ENCODE peak calls at places on chromosomes 7 and 10, in nine cellular contexts. Q, O, P, C, I, D, F, M and G are unnamed samples.

GRCh38 chr10:7896297-7896696 is 78.0 kb downstream of the TAF3 start:
- DNase-seq in Q (no peak), O (no peak), P (no peak), C (no peak), I (no peak), D (no peak), F (no peak), M (no peak), G (no peak)

GRCh38 chr10:133326745-133327650 is 9.7 kb downstream of the CALY start:
- DNase-seq in Q (no peak), O (no peak), P (no peak), C (peak; percentile 32), I (peak; percentile 53), D (no peak), F (no peak), M (no peak), G (no peak)

GRCh38 chr7:127652333-127653248 is 597 bp downstream of the SND1 start:
- DNase-seq in Q (no peak), O (peak; percentile 40), P (no peak), C (peak; percentile 70), I (peak; percentile 28), D (peak; percentile 29), F (peak; percentile 33), M (no peak), G (no peak)

GRCh38 chr7:112596981-112597380 is 116.2 kb downstream of the LSMEM1 start:
- DNase-seq in Q (no peak), O (no peak), P (no peak), C (no peak), I (no peak), D (no peak), F (no peak), M (no peak), G (no peak)

GRCh38 chr7:95436407-95436806 is 1.6 kb upstream of the PON2 start:
- DNase-seq in Q (no peak), O (no peak), P (no peak), C (no peak), I (no peak), D (no peak), F (no peak), M (no peak), G (no peak)

GRCh38 chr7:15461576-15461975 is 100.2 kb downstream of the AGMO start:
- DNase-seq in Q (peak; percentile 4), O (no peak), P (no peak), C (peak; percentile 84), I (peak; percentile 57), D (no peak), F (no peak), M (no peak), G (no peak)

GRCh38 chr10:122142652-122143237 is 128.4 kb upstream of the BTBD16 start:
- DNase-seq in Q (no peak), O (peak; percentile 82), P (peak; percentile 73), C (no peak), I (peak; percentile 35), D (no peak), F (peak; percentile 15), M (no peak), G (peak; percentile 67)

GRCh38 chr10:19294233-19294632 is 245.6 kb downstream of the MALRD1 start:
- DNase-seq in Q (no peak), O (no peak), P (no peak), C (no peak), I (peak; percentile 19), D (no peak), F (no peak), M (no peak), G (no peak)

GRCh38 chr10:71632200-71632820 is 87.3 kb downstream of the C10orf105 start:
- DNase-seq in Q (no peak), O (no peak), P (no peak), C (no peak), I (no peak), D (no peak), F (no peak), M (no peak), G (no peak)

GRCh38 chr10:71632896-71633600 is 86.5 kb downstream of the C10orf105 start:
- DNase-seq in Q (no peak), O (no peak), P (no peak), C (no peak), I (no peak), D (no peak), F (no peak), M (no peak), G (peak; percentile 60)

GRCh38 chr10:71629131-71629530 is 90.4 kb downstream of the C10orf105 start:
- DNase-seq in Q (no peak), O (no peak), P (no peak), C (no peak), I (no peak), D (no peak), F (no peak), M (no peak), G (peak; percentile 52)

GRCh38 chr10:71630168-71630567 is 89.4 kb downstream of the C10orf105 start:
- DNase-seq in Q (no peak), O (no peak), P (no peak), C (no peak), I (no peak), D (no peak), F (no peak), M (no peak), G (no peak)

DNA sequence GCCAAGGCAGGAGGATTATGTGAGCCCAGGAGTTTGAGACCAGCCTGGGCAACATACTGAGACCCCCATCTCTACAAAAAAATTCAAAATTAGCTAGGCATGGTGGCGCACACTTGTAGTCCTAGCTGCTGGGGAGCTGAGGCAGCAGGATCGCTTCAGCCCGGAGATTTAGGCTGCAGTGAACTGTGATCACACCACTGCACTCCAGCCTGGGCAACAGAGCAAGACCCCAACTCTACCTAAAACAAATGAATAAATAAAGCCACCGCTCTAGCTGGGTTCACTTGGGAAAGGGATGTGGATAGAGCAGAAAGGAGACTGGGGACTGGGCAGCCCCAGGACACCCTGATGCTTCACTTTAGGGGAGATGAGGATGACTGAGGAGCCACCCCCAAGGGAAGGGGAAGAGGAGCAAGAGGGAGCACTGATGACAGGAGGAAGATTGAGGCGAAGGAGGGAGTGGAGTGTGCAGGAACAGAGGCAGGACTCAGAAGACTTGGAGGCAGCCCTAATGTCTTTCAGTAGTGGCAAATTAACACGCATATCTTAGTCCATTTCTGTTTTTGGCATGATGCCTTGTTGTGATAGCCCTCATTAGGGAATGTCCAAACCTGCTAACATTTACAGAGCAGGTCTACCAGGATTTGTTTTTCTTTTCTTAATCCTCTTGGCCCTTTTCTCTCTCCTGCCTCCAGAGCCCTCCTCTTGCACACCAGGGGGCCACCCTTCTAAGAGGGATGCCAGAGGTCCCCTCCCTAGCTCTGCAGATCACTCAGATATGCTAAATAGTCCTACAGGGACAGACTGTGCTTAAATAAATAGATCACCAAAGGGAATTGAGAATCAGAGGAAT is 88.3 kb downstream of the C10orf105 start:
- DNase-seq in Q (no peak), O (peak; percentile 72), P (peak; percentile 65), C (no peak), I (no peak), D (no peak), F (no peak), M (no peak), G (peak; percentile 87)
- TF ChIP-seq EZH2phosphoT487 in Q (no peak), O (no peak), P (no peak), C (no peak), I (no peak), D (no peak), F (no peak), M (no peak), G (no peak)

DNA sequence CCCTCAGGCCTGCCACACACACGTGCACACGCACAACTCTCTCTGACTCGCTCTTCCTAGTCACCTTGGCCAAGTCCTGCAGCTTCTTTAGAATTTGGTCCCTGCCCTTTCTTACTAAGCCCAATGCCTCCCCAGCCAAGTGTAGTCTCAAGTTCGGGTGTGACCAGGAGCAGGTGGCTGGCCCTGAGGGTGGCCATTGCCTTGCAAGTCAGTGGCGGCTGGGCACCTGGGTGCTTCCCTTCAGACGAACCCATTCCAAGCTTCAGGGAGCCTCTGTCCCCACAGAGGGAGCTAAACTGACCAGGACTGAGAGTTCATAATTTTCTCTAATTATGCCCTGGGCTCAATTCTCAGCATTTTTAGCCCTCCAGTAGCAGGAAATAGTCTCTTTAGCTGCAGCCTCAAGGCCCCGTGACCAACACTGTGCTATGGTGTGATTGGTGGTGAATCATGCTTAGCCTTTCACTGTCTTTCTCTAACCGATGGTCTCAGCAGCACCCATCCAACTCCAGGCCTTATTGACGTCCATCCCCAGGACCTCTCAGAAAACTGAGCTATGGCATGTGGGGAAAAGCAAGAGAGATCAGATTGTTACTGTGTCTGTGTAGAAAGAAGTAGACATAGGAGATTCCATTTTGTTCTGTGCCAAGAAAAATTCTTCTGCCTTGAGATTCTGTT is 34.7 kb upstream of the FXYD4 start:
- DNase-seq in Q (peak; percentile 52), O (no peak), P (no peak), C (no peak), I (no peak), D (no peak), F (no peak), M (no peak), G (no peak)
- H2AFZ ChIP-seq in Q (peak overlapping the region; percentile 49), O (peak overlapping the region; percentile 79), P (no peak overlapping the region), C (no peak overlapping the region), I (no peak overlapping the region), D (no peak overlapping the region), F (no peak overlapping the region), M (no peak overlapping the region), G (no peak overlapping the region)

GRCh38 chr7:23873306-23873705 is 163.3 kb downstream of the STK31 start:
- DNase-seq in Q (no peak), O (no peak), P (no peak), C (no peak), I (no peak), D (no peak), F (no peak), M (no peak), G (no peak)
- H3K4me2 ChIP-seq in Q (no peak overlapping the region), O (no peak overlapping the region), P (no peak overlapping the region), C (no peak overlapping the region), I (no peak overlapping the region), D (no peak overlapping the region), F (no peak overlapping the region), M (no peak overlapping the region), G (no peak overlapping the region)

GRCh38 chr7:17044396-17044795 is 162.6 kb upstream of the AGR3 start:
- DNase-seq in Q (no peak), O (no peak), P (no peak), C (no peak), I (no peak), D (no peak), F (no peak), M (no peak), G (peak; percentile 54)

GRCh38 chr7:17042211-17042610 is 160.4 kb upstream of the AGR3 start:
- DNase-seq in Q (no peak), O (no peak), P (no peak), C (peak; percentile 39), I (peak; percentile 71), D (no peak), F (no peak), M (no peak), G (no peak)

GRCh38 chr7:17044868-17045267 is 163.1 kb upstream of the AGR3 start:
- DNase-seq in Q (no peak), O (no peak), P (no peak), C (no peak), I (no peak), D (no peak), F (no peak), M (no peak), G (no peak)

GRCh38 chr7:17041324-17041723 is 159.5 kb upstream of the AGR3 start:
- DNase-seq in Q (no peak), O (no peak), P (no peak), C (peak; percentile 87), I (peak; percentile 87), D (no peak), F (no peak), M (no peak), G (no peak)

DNA sequence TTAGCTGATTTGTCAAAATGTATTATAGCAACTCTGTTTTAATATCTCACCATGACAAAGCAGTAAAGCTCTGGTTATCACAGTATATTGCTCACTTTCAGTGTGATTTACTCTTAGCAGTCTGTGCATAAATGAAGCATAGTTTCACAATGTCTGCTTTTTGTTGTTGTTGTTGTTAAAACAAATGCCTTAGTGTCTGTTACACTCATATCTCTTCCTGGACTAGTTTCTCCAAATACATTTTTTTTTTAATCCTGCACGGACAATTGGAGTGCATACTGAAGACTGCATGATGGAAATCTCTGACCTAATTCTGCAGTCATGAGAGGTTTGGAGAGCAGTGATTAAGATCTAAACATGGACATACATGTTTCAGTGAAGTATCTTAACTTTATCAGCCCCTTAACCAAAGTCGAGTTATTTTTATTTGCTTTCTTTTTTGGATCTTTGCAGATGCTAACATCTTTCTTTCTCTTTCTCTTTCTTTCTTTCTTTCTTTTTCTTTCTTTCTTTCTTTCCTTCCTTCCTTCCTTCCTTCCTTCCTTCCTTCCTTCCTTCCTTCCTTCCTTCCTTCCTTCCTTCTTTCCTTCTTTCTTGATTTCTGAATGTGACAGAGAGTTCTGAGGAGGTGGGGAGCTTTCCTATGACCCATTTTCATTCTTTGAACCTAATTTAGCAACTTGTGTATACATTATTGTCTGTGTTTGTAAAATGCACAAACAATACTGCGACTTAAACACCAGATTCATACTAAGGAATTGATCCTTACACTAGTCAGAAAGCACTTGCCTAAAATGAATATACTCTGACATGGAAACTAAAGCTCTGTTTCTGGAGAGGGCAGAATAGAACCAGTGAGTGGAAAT is 161.5 kb upstream of the AGR3 start:
- DNase-seq in Q (no peak), O (no peak), P (no peak), C (peak; percentile 73), I (peak; percentile 23), D (no peak), F (no peak), M (no peak), G (no peak)
- TF ChIP-seq EZH2phosphoT487 in Q (no peak), O (no peak), P (no peak), C (no peak), I (no peak), D (no peak), F (no peak), M (no peak), G (no peak)